ENCODE peak calls at places on chromosomes 2 and 18, in four cellular contexts. F, T, Y and V are unnamed samples.

GRCh38 chr2:37415128-37415817 is 70.8 kb downstream of the QPCT start:
- DNase-seq in F (no peak), T (peak), Y (no peak), V (peak)

GRCh38 chr2:117917223-117917917 is 96.5 kb downstream of the CCDC93 start:
- DNase-seq in F (no peak), T (peak), Y (no peak), V (peak)

GRCh38 chr2:85091838-85092237 is 41.4 kb upstream of the TCF7L1 start:
- DNase-seq in F (no peak), T (no peak), Y (no peak), V (no peak)

GRCh38 chr18:72697706-72698105 is 153.6 kb upstream of the CBLN2 start:
- DNase-seq in F (no peak), T (no peak), Y (no peak), V (no peak)

GRCh38 chr18:44696892-44697291 is 16.2 kb downstream of the SETBP1 start:
- DNase-seq in F (no peak), T (peak), Y (no peak), V (no peak)

GRCh38 chr2:109406301-109406700 is 207.5 kb downstream of the SEPTIN10 start:
- DNase-seq in F (no peak), T (no peak), Y (no peak), V (no peak)

GRCh38 chr2:160111951-160112798 is 49.8 kb upstream of the PLA2R1 start:
- DNase-seq in F (no peak), T (no peak), Y (no peak), V (no peak)

GRCh38 chr2:110877031-110877827 is 144.9 kb downstream of the ACOXL start:
- DNase-seq in F (no peak), T (no peak), Y (no peak), V (no peak)

GRCh38 chr2:40400336-40400953 is 51.4 kb downstream of the SLC8A1 start:
- DNase-seq in F (no peak), T (peak), Y (no peak), V (no peak)

GRCh38 chr2:148674063-148675020 is 29.8 kb downstream of the EPC2 start:
- DNase-seq in F (no peak), T (peak), Y (no peak), V (peak)

GRCh38 chr2:9138507-9139085 is 68.0 kb upstream of the ASAP2 start:
- DNase-seq in F (no peak), T (no peak), Y (no peak), V (peak)

GRCh38 chr2:25160376-25160775 is 8.0 kb downstream of the POMC start:
- DNase-seq in F (no peak), T (no peak), Y (no peak), V (no peak)

GRCh38 chr2:60352491-60353405 is 200.7 kb downstream of the BCL11A start:
- DNase-seq in F (no peak), T (no peak), Y (no peak), V (no peak)

GRCh38 chr2:67970071-67970470 is 92.7 kb downstream of the C1D start:
- DNase-seq in F (no peak), T (no peak), Y (no peak), V (no peak)